ENCODE peak calls at places on chromosomes 5 and 9, in four cellular contexts. O is neural progenitor cell, Q is cardiac muscle cell, D is SJSA1. C is an unnamed sample. For H3K4me1, the result is how much of the 10 kb centered on the place peaks cover.

GRCh38 chr9:116238225-116238624 is 84.6 kb downstream of the PAPPA start:
- DNase-seq in O (no peak), Q (no peak), D (no peak), C (no peak)

GRCh38 chr5:100595152-100595811 is 60.1 kb downstream of the FAM174A start:
- DNase-seq in O (no peak), Q (no peak), D (peak), C (no peak)

GRCh38 chr5:96478983-96479382 is 45.9 kb upstream of the PCSK1 start:
- DNase-seq in O (no peak), Q (no peak), D (no peak), C (no peak)

GRCh38 chr5:124745367-124746251 is 830 bp downstream of the ZNF608 start:
- DNase-seq in O (peak), Q (peak), D (no peak), C (no peak)

GRCh38 chr5:73233461-73234151 is 60.6 kb downstream of the TMEM174 start:
- DNase-seq in O (peak), Q (peak), D (no peak), C (no peak)

GRCh38 chr5:56900395-56900794 is 9.0 kb upstream of the SETD9 start:
- DNase-seq in O (no peak), Q (no peak), D (no peak), C (no peak)

GRCh38 chr9:96022445-96023031 is 147.0 kb downstream of the ERCC6L2 start:
- DNase-seq in O (peak), Q (peak), D (no peak), C (no peak)

GRCh38 chr5:118956727-118957126 is 31.6 kb downstream of the DTWD2 start:
- DNase-seq in O (no peak), Q (peak), D (no peak), C (no peak)

GRCh38 chr5:62115009-62115408 is 191.0 kb upstream of the KIF2A start:
- DNase-seq in O (no peak), Q (no peak), D (no peak), C (no peak)

GRCh38 chr9:87375397-87376073 is 122.1 kb upstream of the DAPK1 start:
- DNase-seq in O (no peak), Q (no peak), D (peak), C (no peak)

GRCh38 chr5:99721487-99721886 is 792.7 kb upstream of the CHD1 start:
- DNase-seq in O (no peak), Q (no peak), D (no peak), C (no peak)

GRCh38 chr5:64384761-64385160 is 121.1 kb upstream of the RGS7BP start:
- DNase-seq in O (peak), Q (peak), D (no peak), C (no peak)

GRCh38 chr5:151881626-151882225 is 42.9 kb downstream of the GLRA1 start:
- DNase-seq in O (peak), Q (peak), D (no peak), C (no peak)

GRCh38 chr9:94697972-94698581 is 28.4 kb upstream of the AOPEP start:
- DNase-seq in O (peak), Q (peak), D (peak), C (no peak)

GRCh38 chr5:127871448-127872153 is 168.4 kb downstream of the CCDC192 start:
- DNase-seq in O (no peak), Q (no peak), D (no peak), C (no peak)

GRCh38 chr9:137032893-137033292 is 1.0 kb upstream of the FUT7 start:
- DNase-seq in O (no peak), Q (no peak), D (no peak), C (no peak)

GRCh38 chr9:137034709-137035506 is 3.0 kb upstream of the FUT7 start:
- DNase-seq in O (peak), Q (peak), D (peak), C (peak)

GRCh38 chr9:137035937-137036336 is 4.0 kb upstream of the FUT7 start:
- DNase-seq in O (no peak), Q (no peak), D (no peak), C (no peak)

GRCh38 chr9:137035507-137035834 is 3.6 kb upstream of the FUT7 start:
- DNase-seq in O (no peak), Q (no peak), D (no peak), C (no peak)

GRCh38 chr9:137034039-137034708 is 2.3 kb upstream of the FUT7 start:
- DNase-seq in O (no peak), Q (no peak), D (no peak), C (no peak)
- H3K4me1 ChIP-seq in O (under half), Q (under half), D (under half), C (half or more)

GRCh38 chr5:173233347-173234128 is 1.5 kb downstream of the NKX2-5 start:
- DNase-seq in O (peak), Q (peak), D (no peak), C (no peak)
- H3K4me3 ChIP-seq in O (no peak), Q (peak), D (no peak), C (no peak)

DNA sequence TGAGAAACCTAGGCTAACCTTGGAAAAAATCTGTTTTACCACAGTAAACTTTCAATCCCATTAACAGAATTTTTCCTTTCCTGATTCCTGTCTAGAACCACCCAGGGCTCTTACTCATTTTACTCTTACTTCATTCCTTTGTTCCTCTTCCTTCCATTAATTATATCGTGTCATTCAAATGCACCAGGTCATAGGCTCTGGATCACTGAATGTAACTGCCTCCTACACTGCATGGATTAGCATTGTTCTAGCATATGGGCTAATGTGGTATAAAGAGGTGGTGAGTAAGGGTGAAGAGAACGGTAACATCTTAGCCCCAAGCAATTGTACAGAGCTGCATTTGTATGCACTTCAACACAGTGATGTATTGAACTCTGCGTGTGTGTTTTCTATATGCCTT is 49.5 kb upstream of the SPINK5 start:
- DNase-seq in O (no peak), Q (no peak), D (no peak), C (no peak)
- H3K4me1 ChIP-seq in O (under half), Q (under half), D (under half), C (under half)

GRCh38 chr9:77188242-77188641 is 10.9 kb downstream of the VPS13A start:
- DNase-seq in O (no peak), Q (no peak), D (no peak), C (no peak)
- H3K4me3 ChIP-seq in O (no peak), Q (no peak), D (no peak), C (no peak)